ENCODE peak calls at places on chromosome 16, in five cellular contexts. Y is posterior cingulate gyrus, T is NCI-H526, J is HS-5, M is EH. E is an unnamed sample.

GRCh38 chr16:19356024-19356952 is 61.4 kb upstream of the TMC5 start:
- DNase-seq in Y (no peak), T (no peak), J (no peak), M (no peak), E (no peak)

GRCh38 chr16:83031524-83031923 is 404.8 kb downstream of the CDH13 start:
- DNase-seq in Y (no peak), T (no peak), J (no peak), M (peak), E (no peak)

GRCh38 chr16:29784901-29785500 is 5.5 kb upstream of the KIF22 start:
- DNase-seq in Y (peak), T (no peak), J (no peak), M (peak), E (peak)

GRCh38 chr16:84272740-84273320 is 21.8 kb upstream of the WFDC1 start:
- DNase-seq in Y (no peak), T (no peak), J (no peak), M (no peak), E (no peak)

GRCh38 chr16:11632455-11632921 is 35.8 kb upstream of the SNN start:
- DNase-seq in Y (no peak), T (no peak), J (no peak), M (peak), E (peak)

GRCh38 chr16:73010150-73010676 is 37.7 kb downstream of the ZFHX3 start:
- DNase-seq in Y (no peak), T (no peak), J (no peak), M (no peak), E (no peak)

GRCh38 chr16:22117666-22118065 is 25.3 kb downstream of the VWA3A start:
- DNase-seq in Y (no peak), T (no peak), J (no peak), M (no peak), E (no peak)

GRCh38 chr16:85353839-85354622 is 241.8 kb upstream of the CIBAR2 start:
- DNase-seq in Y (no peak), T (no peak), J (no peak), M (no peak), E (no peak)

GRCh38 chr16:29995330-29995910 is at the start of gene HIRIP3:
- DNase-seq in Y (peak), T (peak), J (peak), M (peak), E (peak)

GRCh38 chr16:7408700-7409340 is 76.2 kb downstream of the RBFOX1 start:
- DNase-seq in Y (no peak), T (peak), J (no peak), M (no peak), E (no peak)

GRCh38 chr16:65728172-65728571 is 606.3 kb upstream of the CDH11 start:
- DNase-seq in Y (no peak), T (no peak), J (no peak), M (no peak), E (no peak)

GRCh38 chr16:55526448-55526847 is 17.6 kb downstream of the LPCAT2 start:
- DNase-seq in Y (no peak), T (no peak), J (no peak), M (no peak), E (no peak)

GRCh38 chr16:19842758-19843157 is 41.9 kb downstream of the GPRC5B start:
- DNase-seq in Y (no peak), T (no peak), J (no peak), M (no peak), E (no peak)

GRCh38 chr16:19005561-19006445 is 22.1 kb downstream of the TMC7 start:
- DNase-seq in Y (peak), T (peak), J (no peak), M (no peak), E (peak)

GRCh38 chr16:74577882-74578366 is 29.0 kb downstream of the GLG1 start:
- DNase-seq in Y (no peak), T (no peak), J (peak), M (peak), E (no peak)

GRCh38 chr16:89210904-89211515 is 6.5 kb upstream of the ZNF778 start:
- DNase-seq in Y (no peak), T (no peak), J (no peak), M (peak), E (no peak)

GRCh38 chr16:9296273-9296593 is 204.8 kb downstream of the HAPSTR1 start:
- DNase-seq in Y (no peak), T (no peak), J (no peak), M (no peak), E (no peak)

GRCh38 chr16:3646348-3646920 is 8.1 kb upstream of the DNASE1 start:
- DNase-seq in Y (no peak), T (peak), J (no peak), M (peak), E (no peak)

GRCh38 chr16:31333686-31334649 is 21.0 kb upstream of the ITGAX start:
- DNase-seq in Y (no peak), T (peak), J (no peak), M (peak), E (no peak)